ENCODE peak calls at places on chromosomes 12 and 14, in seven cellular contexts. I is CD4-positive, CD25-positive, alpha-beta regulatory T cell; Y is trophoblast cell; N is aorta; G is CD8-positive, alpha-beta memory T cell; V is effector memory CD4-positive, alpha-beta T cell; F is thoracic aorta. A is an unnamed sample.

GRCh38 chr12:91180577-91180976 is 2.0 kb downstream of the DCN start:
- DNase-seq in N (no peak), I (no peak), V (no peak), F (no peak), Y (no peak), G (no peak), A (no peak)

GRCh38 chr12:63319386-63319785 is 168.4 kb upstream of the AVPR1A start:
- DNase-seq in V (no peak), N (no peak), G (no peak), I (no peak), Y (peak; percentile 30), F (no peak), A (no peak)

GRCh38 chr14:22748188-22748587 is 18.3 kb upstream of the OXA1L start:
- DNase-seq in F (no peak), Y (peak; percentile 89), G (no peak), I (no peak), N (no peak), V (no peak), A (no peak)

GRCh38 chr12:119412811-119413794 is 78.6 kb downstream of the CCDC60 start:
- DNase-seq in F (no peak), G (no peak), I (no peak), V (peak; percentile 2), Y (peak; percentile 38), N (no peak), A (peak; percentile 43)

GRCh38 chr12:70652451-70652850 is 15.2 kb upstream of the PTPRB start:
- DNase-seq in V (no peak), Y (no peak), F (no peak), I (no peak), G (no peak), N (no peak), A (no peak)

GRCh38 chr14:104680056-104680805 is 9.2 kb upstream of the INF2 start:
- DNase-seq in Y (peak; percentile 57), N (peak; percentile 92), F (no peak), I (no peak), G (no peak), V (no peak), A (no peak)

GRCh38 chr12:92210062-92210461 is 64.4 kb upstream of the BTG1 start:
- DNase-seq in F (no peak), N (no peak), G (peak; percentile 22), I (no peak), Y (no peak), V (no peak), A (peak; percentile 22)

GRCh38 chr12:55995366-55995765 is 1.7 kb upstream of the SUOX start:
- DNase-seq in N (no peak), V (no peak), F (no peak), I (no peak), Y (no peak), G (no peak), A (no peak)

GRCh38 chr12:46357438-46358324 is 14.9 kb downstream of the SLC38A2 start:
- DNase-seq in N (no peak), Y (peak; percentile 16), G (no peak), F (no peak), I (no peak), V (no peak), A (peak; percentile 18)

GRCh38 chr12:108643941-108644742 is 10.4 kb upstream of the SELPLG start:
- DNase-seq in N (peak; percentile 90), G (no peak), Y (no peak), V (no peak), F (no peak), I (no peak), A (no peak)

GRCh38 chr14:72543325-72543724 is 350.6 kb downstream of the DPF3 start:
- DNase-seq in G (no peak), F (no peak), N (no peak), I (no peak), Y (no peak), V (no peak), A (no peak)

DNA sequence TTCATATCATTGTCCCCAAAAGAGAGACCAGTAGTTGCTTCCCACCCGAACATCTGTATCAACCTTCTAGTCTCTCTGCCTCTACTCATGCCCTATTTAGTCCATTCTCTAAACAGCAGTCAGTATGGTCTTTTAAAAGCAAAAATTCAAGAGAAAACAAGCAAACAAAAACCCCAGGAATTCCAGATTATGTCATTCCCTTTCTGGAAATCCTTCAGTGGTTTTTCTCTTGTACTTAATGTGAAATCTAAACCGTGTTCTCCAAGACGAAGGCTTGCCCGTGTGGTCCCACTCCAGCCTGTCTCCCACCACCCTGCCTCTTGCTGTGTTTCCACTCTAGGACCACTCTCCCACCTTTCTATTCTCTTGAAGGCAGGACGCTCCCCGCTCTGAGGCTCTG is 90.8 kb downstream of the TMEM30B start:
- DNase-seq in Y (no peak), F (no peak), N (no peak), I (no peak), V (no peak), G (no peak), A (no peak)
- H3K27ac ChIP-seq in Y (no peak overlapping the region), F (peak overlapping the region; percentile 39), N (no peak overlapping the region), I (no peak overlapping the region), V (no peak overlapping the region), G (no peak overlapping the region), A (no peak overlapping the region)

DNA sequence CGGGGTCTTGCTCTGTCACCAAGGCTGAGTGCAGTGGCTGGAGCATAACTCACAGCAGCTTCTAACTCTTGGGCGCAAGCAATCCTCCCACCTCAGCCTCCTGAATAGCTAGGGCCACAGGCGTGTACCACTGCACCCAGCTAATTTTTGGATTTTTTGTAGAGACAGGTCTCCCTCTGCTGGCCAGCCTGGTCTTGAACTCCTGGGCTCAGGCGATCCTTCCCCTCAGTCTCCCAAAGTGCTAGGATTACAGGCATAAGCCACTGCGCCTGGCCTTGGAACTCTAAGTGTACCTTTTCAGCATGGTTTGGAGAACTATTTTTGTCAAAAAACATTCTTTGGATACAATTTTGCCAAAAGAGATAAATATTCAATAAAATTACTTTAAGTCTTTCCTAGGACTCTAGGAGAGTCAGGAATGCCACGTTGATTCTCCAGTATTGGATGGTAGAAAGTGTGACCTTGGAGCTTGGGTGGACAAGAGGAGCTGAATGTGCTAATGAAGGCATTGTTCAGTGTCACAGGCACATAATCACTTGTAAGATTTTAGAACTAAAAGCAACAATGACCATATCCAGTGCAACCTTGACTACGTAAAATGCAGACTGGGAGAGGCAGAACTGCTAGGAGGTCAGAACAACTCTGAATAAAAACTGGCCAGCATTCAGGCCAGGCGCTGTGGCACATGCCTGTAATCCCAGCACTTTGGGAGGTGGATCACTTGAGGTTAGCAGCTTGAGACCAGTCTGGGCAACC is 2.8 kb downstream of the SRSF9 start:
- DNase-seq in N (no peak), V (no peak), G (peak; percentile 33), F (no peak), Y (peak; percentile 43), I (peak; percentile 27), A (peak; percentile 55)
- H3K27ac ChIP-seq in N (no peak overlapping the region), V (peak overlapping the region; percentile 7), G (no peak overlapping the region), F (no peak overlapping the region), Y (no peak overlapping the region), I (peak overlapping the region; percentile 1), A (no peak overlapping the region)

GRCh38 chr12:106288134-106288509 is 14.4 kb upstream of the TCP11L2 start:
- DNase-seq in I (no peak), N (no peak), Y (no peak), G (no peak), V (no peak), F (no peak), A (no peak)

GRCh38 chr12:106285993-106286392 is 16.5 kb upstream of the TCP11L2 start:
- DNase-seq in V (no peak), I (no peak), G (no peak), Y (no peak), N (no peak), F (no peak), A (no peak)

GRCh38 chr12:106288510-106289195 is 13.9 kb upstream of the TCP11L2 start:
- DNase-seq in I (no peak), G (no peak), V (no peak), Y (peak; percentile 47), F (no peak), N (no peak), A (no peak)

GRCh38 chr12:106289196-106289681 is 13.3 kb upstream of the TCP11L2 start:
- DNase-seq in F (no peak), G (no peak), N (no peak), I (no peak), Y (no peak), V (no peak), A (no peak)

DNA sequence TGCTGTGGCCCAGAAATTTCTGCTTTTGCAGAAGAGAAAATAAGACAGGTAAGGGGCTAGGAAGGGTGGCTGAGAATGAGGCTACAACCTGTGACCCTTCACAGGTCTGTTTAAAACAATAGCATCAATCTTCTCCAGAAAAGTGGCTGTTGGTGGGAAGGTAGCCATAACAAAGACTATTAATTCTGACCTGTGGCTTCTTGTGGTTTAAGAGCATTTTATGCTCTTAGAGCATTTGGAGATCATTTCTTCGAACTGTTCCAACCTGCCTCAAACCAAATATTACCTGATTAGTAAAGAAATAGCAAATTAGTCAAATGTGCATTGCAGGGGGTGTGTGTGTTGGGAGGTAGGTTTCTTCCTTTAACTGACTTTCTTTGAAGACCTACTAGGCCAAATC is 15.2 kb upstream of the TCP11L2 start:
- DNase-seq in F (no peak), N (no peak), I (no peak), G (no peak), Y (no peak), V (no peak), A (no peak)
- H3K27ac ChIP-seq in F (no peak overlapping the region), N (no peak overlapping the region), I (no peak overlapping the region), G (no peak overlapping the region), Y (no peak overlapping the region), V (no peak overlapping the region), A (no peak overlapping the region)

GRCh38 chr12:51977320-51977753 is 25.8 kb downstream of the ACVR1B start:
- DNase-seq in I (no peak), N (no peak), V (no peak), F (no peak), Y (peak; percentile 84), G (no peak), A (no peak)

GRCh38 chr12:51974646-51975045 is 23.1 kb downstream of the ACVR1B start:
- DNase-seq in F (no peak), G (no peak), V (no peak), Y (no peak), N (no peak), I (no peak), A (no peak)

GRCh38 chr12:51973560-51973959 is 22.1 kb downstream of the ACVR1B start:
- DNase-seq in V (no peak), Y (no peak), F (no peak), N (no peak), G (no peak), I (no peak), A (no peak)

GRCh38 chr12:51975196-51975595 is 23.7 kb downstream of the ACVR1B start:
- DNase-seq in Y (no peak), I (no peak), G (no peak), F (no peak), N (no peak), V (no peak), A (no peak)

DNA sequence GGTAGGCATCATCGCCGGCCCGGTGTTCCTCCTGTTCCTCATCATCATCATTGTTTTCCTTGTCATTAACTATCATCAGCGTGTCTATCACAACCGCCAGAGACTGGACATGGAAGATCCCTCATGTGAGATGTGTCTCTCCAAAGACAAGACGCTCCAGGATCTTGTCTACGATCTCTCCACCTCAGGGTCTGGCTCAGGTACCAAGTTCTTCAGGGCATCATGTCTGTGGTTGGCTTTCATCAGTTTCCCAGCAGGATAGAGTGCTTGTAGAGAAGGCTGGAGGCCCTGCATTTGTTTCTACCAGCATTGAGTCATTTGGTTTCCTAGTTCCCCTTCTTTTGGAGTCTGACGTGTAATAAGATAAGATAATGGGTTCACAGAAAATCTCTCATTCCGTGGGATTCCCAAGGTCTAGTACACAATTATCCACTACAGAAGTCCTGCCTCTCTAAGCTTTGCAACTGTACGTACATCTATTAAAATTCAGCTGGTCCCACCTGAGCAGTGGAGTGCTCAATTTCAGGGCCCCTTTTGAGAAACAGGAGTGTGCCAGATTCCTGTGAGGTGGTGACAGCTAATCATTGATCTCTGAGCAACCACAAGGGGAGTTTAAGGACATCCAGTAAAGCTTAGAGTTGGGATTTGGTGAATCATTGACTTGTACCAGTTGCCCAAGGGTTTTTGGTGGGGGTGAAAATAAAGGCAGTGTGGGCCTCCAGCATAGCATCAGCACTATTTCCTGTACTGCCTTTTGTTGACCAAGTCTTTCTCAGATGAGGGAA is 25.1 kb downstream of the ACVR1B start:
- DNase-seq in V (no peak), F (no peak), Y (peak; percentile 90), N (no peak), G (no peak), I (no peak), A (no peak)
- H3K27ac ChIP-seq in V (no peak overlapping the region), F (no peak overlapping the region), Y (no peak overlapping the region), N (no peak overlapping the region), G (no peak overlapping the region), I (no peak overlapping the region), A (no peak overlapping the region)

A was measured in DND-41.